ENCODE peak calls at places on chromosomes 12 and 14, in ten cellular contexts. Y, G, U, N, W, B, P, S, A and L are unnamed samples.

GRCh38 chr12:129848921-129849320 is 54.9 kb downstream of the TMEM132D start:
- DNase-seq in Y (no peak), G (no peak), U (no peak), N (no peak), W (no peak), B (no peak), P (no peak), S (peak; percentile 85), A (no peak), L (no peak)

GRCh38 chr12:40646891-40647290 is 45.3 kb upstream of the CNTN1 start:
- DNase-seq in Y (no peak), G (no peak), U (no peak), N (no peak), W (no peak), B (no peak), P (no peak), S (no peak), A (no peak), L (no peak)

GRCh38 chr14:103746706-103747105 is 31.1 kb downstream of the ZFYVE21 start:
- DNase-seq in Y (peak; percentile 58), G (no peak), U (no peak), N (no peak), W (no peak), B (no peak), P (no peak), S (peak; percentile 79), A (no peak), L (no peak)

GRCh38 chr14:91246051-91246852 is 1.7 kb upstream of the GPR68 start:
- DNase-seq in Y (no peak), G (no peak), U (no peak), N (no peak), W (no peak), B (no peak), P (no peak), S (no peak), A (no peak), L (no peak)

GRCh38 chr14:99950191-99950590 is 115.0 kb upstream of the EVL start:
- DNase-seq in Y (no peak), G (no peak), U (no peak), N (no peak), W (no peak), B (no peak), P (no peak), S (no peak), A (no peak), L (no peak)

GRCh38 chr14:49512147-49512551 is 74.0 kb downstream of the RPS29 start:
- DNase-seq in Y (peak; percentile 79), G (no peak), U (no peak), N (no peak), W (no peak), B (no peak), P (no peak), S (peak; percentile 95), A (no peak), L (no peak)

GRCh38 chr14:30751646-30752416 is 122.5 kb upstream of the COCH start:
- DNase-seq in Y (no peak), G (no peak), U (no peak), N (no peak), W (no peak), B (no peak), P (no peak), S (no peak), A (no peak), L (no peak)

GRCh38 chr12:115204957-115205754 is 521.2 kb upstream of the TBX3 start:
- DNase-seq in Y (peak; percentile 68), G (no peak), U (no peak), N (no peak), W (no peak), B (no peak), P (no peak), S (peak; percentile 72), A (no peak), L (no peak)

DNA sequence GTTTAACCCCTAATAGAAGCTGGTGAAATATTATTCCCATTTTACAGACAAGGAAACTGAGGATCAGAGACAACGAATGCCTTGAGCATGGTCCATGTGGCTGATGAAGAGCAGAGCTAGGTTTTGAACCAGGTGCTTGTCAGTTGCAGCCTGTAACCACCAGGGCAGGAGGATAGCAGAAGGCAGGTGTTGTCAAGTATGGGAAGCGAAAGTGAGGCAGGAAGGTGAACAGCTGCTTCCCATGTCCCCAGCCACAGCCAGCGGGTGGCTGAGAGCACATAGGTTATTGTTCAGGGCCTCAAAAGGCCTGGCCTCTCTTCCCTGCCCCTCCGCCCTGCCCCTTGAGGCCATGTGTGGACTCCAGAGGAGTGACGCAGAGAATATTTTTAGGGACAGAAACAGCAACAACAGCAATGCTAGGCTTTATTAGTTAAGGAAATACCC is 39.6 kb downstream of the IQSEC3 start:
- DNase-seq in Y (no peak), G (peak; percentile 32), U (no peak), N (no peak), W (no peak), B (no peak), P (peak; percentile 17), S (no peak), A (peak; percentile 12), L (no peak)
- TF ChIP-seq CTCF in Y (no peak), G (peak; percentile 41), U (peak; percentile 11), N (no peak), W (peak; percentile 41), B (no peak), P (peak; percentile 8), S (no peak), A (no peak), L (no peak)

GRCh38 chr12:49621651-49622500 is 1.5 kb upstream of the PRPF40B start:
- DNase-seq in Y (no peak), G (no peak), U (no peak), N (no peak), W (no peak), B (no peak), P (no peak), S (no peak), A (no peak), L (no peak)

GRCh38 chr12:49624919-49625577 is 1.7 kb downstream of the PRPF40B start:
- DNase-seq in Y (peak; percentile 72), G (no peak), U (no peak), N (no peak), W (no peak), B (no peak), P (no peak), S (peak; percentile 70), A (peak; percentile 31), L (no peak)

GRCh38 chr12:49622501-49623141 is 740 bp upstream of the PRPF40B start:
- DNase-seq in Y (peak; percentile 3), G (no peak), U (no peak), N (no peak), W (no peak), B (no peak), P (no peak), S (peak; percentile 33), A (peak; percentile 60), L (no peak)

GRCh38 chr12:49626169-49626835 is 2.9 kb downstream of the PRPF40B start:
- DNase-seq in Y (peak; percentile 54), G (no peak), U (no peak), N (no peak), W (no peak), B (no peak), P (no peak), S (no peak), A (peak; percentile 22), L (no peak)

DNA sequence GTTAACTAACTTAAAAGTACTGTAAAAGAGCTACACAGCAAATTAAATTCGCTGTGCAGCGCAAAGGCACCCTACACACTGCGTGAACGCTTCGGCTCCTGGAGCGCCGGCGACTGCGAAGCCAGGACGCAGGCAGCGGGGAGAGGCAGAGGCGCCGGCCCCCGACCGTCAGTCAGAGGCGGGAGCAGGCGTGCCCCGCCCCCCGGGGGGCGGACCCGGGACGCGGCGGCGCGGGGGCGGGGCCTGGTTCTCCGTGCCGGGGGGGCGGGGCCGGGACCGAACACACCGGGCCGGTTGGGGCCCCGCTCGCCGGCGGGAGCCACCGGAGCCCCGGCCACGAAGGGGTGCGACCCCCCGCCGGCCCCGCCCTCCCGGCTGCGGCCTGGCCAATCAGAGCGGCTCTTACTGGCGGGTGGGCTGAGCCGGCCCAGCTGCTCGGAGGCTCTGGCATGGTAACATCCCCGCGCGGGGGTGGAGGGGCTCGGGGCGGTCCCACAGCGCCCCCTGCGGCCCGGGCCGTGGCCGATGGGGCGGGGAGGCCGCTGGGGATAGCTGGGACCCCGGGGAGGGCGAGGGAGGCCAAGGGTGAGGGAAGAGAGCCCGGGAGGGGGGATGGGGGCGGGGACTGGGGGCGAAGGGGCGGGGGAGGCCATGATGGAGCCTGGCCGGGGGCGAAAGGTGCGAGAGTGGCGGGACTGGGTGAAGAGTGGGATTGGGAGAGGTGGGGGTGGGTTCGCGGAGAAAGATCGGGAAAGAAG is at the start of gene PRPF40B:
- DNase-seq in Y (peak; percentile 73), G (peak; percentile 90), U (peak; percentile 95), N (peak; percentile 89), W (peak; percentile 82), B (peak; percentile 56), P (peak; percentile 77), S (peak; percentile 77), A (peak; percentile 95), L (peak; percentile 94)
- TF ChIP-seq CTCF in Y (peak; percentile 73), G (peak; percentile 58), U (peak; percentile 36), N (no peak), W (peak; percentile 67), B (peak; percentile 53), P (peak; percentile 78), S (peak; percentile 2), A (peak; percentile 64), L (peak; percentile 55)

GRCh38 chr14:74904623-74905503 is 18.2 kb downstream of the RPS6KL1 start:
- DNase-seq in Y (no peak), G (no peak), U (no peak), N (peak; percentile 38), W (no peak), B (no peak), P (no peak), S (no peak), A (no peak), L (no peak)

GRCh38 chr14:74907744-74908143 is 15.3 kb downstream of the RPS6KL1 start:
- DNase-seq in Y (no peak), G (no peak), U (no peak), N (no peak), W (no peak), B (no peak), P (no peak), S (no peak), A (no peak), L (no peak)

GRCh38 chr14:74905595-74906142 is 17.4 kb downstream of the RPS6KL1 start:
- DNase-seq in Y (peak; percentile 34), G (peak; percentile 72), U (peak; percentile 89), N (peak; percentile 66), W (peak; percentile 86), B (no peak), P (peak; percentile 36), S (peak; percentile 20), A (peak; percentile 60), L (peak; percentile 80)

GRCh38 chr14:74908861-74909341 is 14.2 kb downstream of the RPS6KL1 start:
- DNase-seq in Y (no peak), G (no peak), U (no peak), N (no peak), W (no peak), B (no peak), P (no peak), S (no peak), A (no peak), L (no peak)

DNA sequence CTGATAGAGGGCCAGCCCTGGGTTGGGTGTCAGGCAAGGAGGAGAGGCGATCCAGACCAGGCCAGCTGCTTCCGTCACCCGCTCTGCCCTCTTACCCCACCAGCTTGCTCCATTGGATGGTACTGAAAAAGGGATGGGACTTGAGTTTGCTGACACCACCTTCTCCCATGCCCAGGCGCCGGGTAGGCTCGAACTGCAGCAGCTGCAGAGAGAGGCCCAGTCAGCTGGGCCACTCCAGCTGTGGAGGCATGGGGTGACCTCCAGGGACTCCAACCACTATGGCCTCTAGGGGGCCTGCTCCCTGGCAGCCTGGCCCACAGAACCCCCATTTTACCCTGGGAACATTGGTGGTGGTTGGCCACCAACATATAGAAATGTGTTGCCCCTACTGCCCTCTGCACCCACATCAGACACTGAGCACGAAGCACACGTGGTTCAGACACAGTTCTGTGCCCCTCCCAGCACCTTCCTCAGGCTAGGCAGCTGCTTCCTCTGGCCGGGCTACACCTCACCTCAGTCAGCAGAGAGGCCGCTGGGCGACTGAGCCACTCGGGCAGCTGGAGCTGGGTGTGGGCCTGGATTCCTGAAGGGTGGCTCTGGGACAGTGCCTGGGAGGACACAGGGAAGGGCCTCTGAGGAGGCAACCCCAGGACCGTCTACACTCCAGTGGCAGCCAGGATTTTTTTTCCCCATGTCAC is 16.0 kb downstream of the RPS6KL1 start:
- DNase-seq in Y (no peak), G (no peak), U (peak; percentile 74), N (no peak), W (no peak), B (no peak), P (no peak), S (no peak), A (no peak), L (no peak)
- TF ChIP-seq CTCF in Y (peak; percentile 5), G (no peak), U (peak; percentile 25), N (no peak), W (peak; percentile 18), B (no peak), P (peak; percentile 35), S (no peak), A (no peak), L (no peak)

DNA sequence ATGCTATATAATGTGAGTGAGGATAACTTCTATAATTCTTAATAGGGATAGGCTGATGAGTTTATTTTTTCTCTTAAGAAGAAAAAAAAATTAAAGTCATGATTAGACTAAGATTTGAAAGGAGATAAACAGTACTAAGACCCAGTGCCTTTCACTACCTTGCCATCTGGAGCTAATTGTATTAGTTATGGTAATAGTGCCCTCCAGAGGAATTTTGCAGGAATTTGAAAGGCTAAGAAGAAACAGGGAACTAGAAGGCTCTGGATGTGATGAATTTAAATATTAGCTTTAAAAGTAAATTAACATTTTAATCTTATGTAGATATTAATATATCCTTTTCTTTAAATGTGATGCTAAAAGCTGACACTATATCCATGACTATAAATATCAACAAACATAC is 36.6 kb upstream of the PIK3C2G start:
- DNase-seq in Y (peak; percentile 5), G (no peak), U (no peak), N (no peak), W (no peak), B (no peak), P (peak; percentile 21), S (peak; percentile 37), A (peak; percentile 7), L (peak; percentile 18)
- TF ChIP-seq CTCF in Y (peak; percentile 28), G (peak; percentile 54), U (no peak), N (no peak), W (peak; percentile 82), B (no peak), P (peak; percentile 45), S (peak; percentile 57), A (peak; percentile 46), L (peak; percentile 71)